ENCODE peak calls at places on chromosomes 5 and 9, in eight cellular contexts. B is K562, D is GM06990, X is DND-41, T is AG10803, U is GM12864, Q is fibroblast of mammary gland, L is neural progenitor cell. R is an unnamed sample.
A peak's percentile ranks its signal among the peaks of the same experiment; 100 is the strongest.

GRCh38 chr5:111628901-111629300 is 116.6 kb upstream of the STARD4 start:
- DNase-seq in B (no peak), T (peak; percentile 68), X (no peak), L (no peak), D (no peak), Q (peak; percentile 55), U (no peak), R (no peak)

GRCh38 chr9:107169796-107170195 is 113.3 kb upstream of the RAD23B start:
- DNase-seq in L (no peak), U (no peak), B (no peak), T (no peak), X (no peak), Q (peak; percentile 10), D (no peak), R (no peak)

GRCh38 chr5:5626412-5626811 is 203.9 kb downstream of the ICE1 start:
- DNase-seq in L (no peak), U (no peak), X (no peak), T (no peak), B (no peak), Q (no peak), D (no peak), R (no peak)

GRCh38 chr5:82673460-82673859 is 395.3 kb upstream of the RPS23 start:
- DNase-seq in X (no peak), U (no peak), D (peak; percentile 15), Q (no peak), B (no peak), L (no peak), T (no peak), R (no peak)

GRCh38 chr5:73444499-73445432 is 3.8 kb downstream of the FOXD1 start:
- DNase-seq in X (no peak), U (no peak), Q (no peak), L (peak; percentile 40), D (no peak), T (peak; percentile 53), B (no peak), R (peak; percentile 50)

GRCh38 chr5:6710078-6710477 is 3.2 kb upstream of the TENT4A start:
- DNase-seq in D (no peak), L (no peak), T (no peak), B (no peak), U (no peak), Q (no peak), X (no peak), R (no peak)

GRCh38 chr9:84432746-84433145 is 92.2 kb upstream of the SLC28A3 start:
- DNase-seq in U (no peak), X (no peak), Q (no peak), L (no peak), B (no peak), D (no peak), T (no peak), R (no peak)

GRCh38 chr5:34490501-34491250 is 165.5 kb upstream of the RAI14 start:
- DNase-seq in Q (no peak), U (no peak), B (no peak), L (peak; percentile 51), X (no peak), D (peak; percentile 15), T (no peak), R (no peak)

GRCh38 chr5:105931782-105932489 is 1738.8 kb downstream of the EFNA5 start:
- DNase-seq in D (no peak), U (no peak), T (peak; percentile 36), B (no peak), X (no peak), L (no peak), Q (peak; percentile 24), R (peak; percentile 64)

GRCh38 chr5:3258050-3258449 is 337.6 kb upstream of the IRX1 start:
- DNase-seq in X (no peak), U (no peak), D (no peak), T (no peak), B (no peak), Q (no peak), L (no peak), R (no peak)

GRCh38 chr9:136107953-136108647 is 10.6 kb downstream of the TMEM250 start:
- DNase-seq in Q (no peak), T (no peak), U (no peak), L (no peak), X (no peak), D (no peak), B (peak; percentile 72), R (no peak)

GRCh38 chr9:136110082-136111061 is 8.3 kb downstream of the TMEM250 start:
- DNase-seq in Q (peak; percentile 26), T (peak; percentile 22), B (peak; percentile 71), L (peak; percentile 64), U (no peak), X (no peak), D (peak; percentile 71), R (peak; percentile 31)

GRCh38 chr9:136107155-136107952 is 11.3 kb downstream of the TMEM250 start:
- DNase-seq in U (peak; percentile 37), T (no peak), Q (no peak), L (no peak), B (peak; percentile 92), D (peak; percentile 73), X (peak; percentile 53), R (no peak)

GRCh38 chr9:136109351-136110081 is 9.2 kb downstream of the TMEM250 start:
- DNase-seq in B (peak; percentile 86), X (peak; percentile 96), L (peak; percentile 88), U (peak; percentile 69), D (peak; percentile 97), T (peak; percentile 86), Q (peak; percentile 84), R (peak; percentile 90)

GRCh38 chr9:136108648-136109266 is 9.9 kb downstream of the TMEM250 start:
- DNase-seq in B (no peak), X (no peak), T (no peak), Q (no peak), U (no peak), L (no peak), D (no peak), R (no peak)
- H3K4me3 ChIP-seq in B (peak overlapping the region; percentile 36), X (no peak overlapping the region), T (no peak overlapping the region), Q (no peak overlapping the region), U (peak overlapping the region; percentile 55), L (peak overlapping the region; percentile 40), D (peak overlapping the region; percentile 65), R (no peak overlapping the region)

GRCh38 chr5:100697970-100698369 is 162.8 kb downstream of the FAM174A start:
- DNase-seq in D (no peak), U (no peak), B (no peak), X (no peak), T (no peak), L (no peak), Q (no peak), R (no peak)
- TF ChIP-seq CTCF in D (peak; percentile 35), U (peak; percentile 35), B (no peak), X (peak; percentile 40), T (peak; percentile 8), L (peak; percentile 59), Q (peak; percentile 12), R (peak; percentile 16)

GRCh38 chr9:112867275-112867991 is 23.2 kb downstream of the SLC46A2 start:
- DNase-seq in Q (peak; percentile 90), T (peak; percentile 81), L (peak; percentile 14), U (no peak), X (peak; percentile 10), D (no peak), B (peak; percentile 85), R (peak; percentile 66)
- H3K4me3 ChIP-seq in Q (no peak overlapping the region), T (no peak overlapping the region), L (no peak overlapping the region), U (no peak overlapping the region), X (no peak overlapping the region), D (no peak overlapping the region), B (peak overlapping the region; percentile 31), R (no peak overlapping the region)

GRCh38 chr5:56856779-56857178 is 41.4 kb downstream of the MAP3K1 start:
- DNase-seq in D (no peak), Q (no peak), T (no peak), X (no peak), L (no peak), U (no peak), B (no peak), R (no peak)
- TF ChIP-seq CTCF in D (no peak), Q (no peak), T (no peak), X (no peak), L (peak; percentile 15), U (no peak), B (no peak), R (no peak)

GRCh38 chr9:87713278-87713989 is 12.5 kb upstream of the CTSL start:
- DNase-seq in X (no peak), L (no peak), U (no peak), Q (peak; percentile 100), T (peak; percentile 99), D (no peak), B (peak; percentile 89), R (peak; percentile 96)

GRCh38 chr9:87711857-87712800 is 13.8 kb upstream of the CTSL start:
- DNase-seq in L (no peak), T (peak; percentile 96), D (no peak), U (no peak), Q (peak; percentile 97), B (peak; percentile 29), X (no peak), R (peak; percentile 29)

GRCh38 chr9:87712801-87713277 is 13.1 kb upstream of the CTSL start:
- DNase-seq in D (no peak), X (no peak), Q (no peak), U (no peak), L (no peak), B (no peak), T (no peak), R (no peak)

GRCh38 chr9:87714819-87715218 is 11.1 kb upstream of the CTSL start:
- DNase-seq in L (no peak), X (no peak), D (no peak), Q (peak; percentile 96), T (peak; percentile 93), U (no peak), B (peak; percentile 81), R (peak; percentile 73)

DNA sequence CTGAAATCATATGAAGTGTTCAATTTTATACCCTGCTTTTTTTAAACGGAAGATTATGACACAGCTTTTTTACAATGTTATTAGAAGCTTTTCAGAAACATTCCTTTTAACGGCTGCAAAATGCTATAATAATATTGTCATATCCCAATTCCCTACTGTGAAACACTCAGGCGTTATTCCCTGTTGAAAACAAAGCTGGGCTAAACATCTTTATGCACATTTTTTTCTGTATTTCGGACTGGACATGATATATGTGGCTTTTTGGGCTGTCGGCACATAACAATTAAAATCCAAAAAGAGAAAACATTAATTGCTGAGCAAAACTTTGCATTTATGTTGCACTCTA is 12.0 kb upstream of the CTSL start:
- DNase-seq in B (no peak), Q (no peak), L (no peak), X (no peak), D (no peak), T (no peak), U (no peak), R (no peak)
- H3K4me3 ChIP-seq in B (no peak overlapping the region), Q (no peak overlapping the region), L (no peak overlapping the region), X (no peak overlapping the region), D (no peak overlapping the region), T (peak overlapping the region; percentile 43), U (no peak overlapping the region), R (no peak overlapping the region)

R was measured in astrocyte of the spinal cord.